ENCODE peak calls at places on chromosomes 16 and 17, in eight cellular contexts. B is body of pancreas, T is breast epithelium, U is Peyer's patch, V is prostate gland, X is sigmoid colon, G is uterus, E is stomach. N is an unnamed sample. For H3K27me3, the result is how much of the 10 kb centered on the place peaks cover.

GRCh38 chr17:65183736-65184135 is 46.6 kb downstream of the RGS9 start:
- DNase-seq in B (no peak), T (peak), U (no peak), V (peak), X (no peak), G (no peak), E (no peak), N (no peak)

GRCh38 chr17:39327109-39327508 is 74.3 kb downstream of the FBXL20 start:
- DNase-seq in B (no peak), T (no peak), U (no peak), V (no peak), X (no peak), G (no peak), E (no peak), N (no peak)

GRCh38 chr17:39648876-39649430 is 12.0 kb downstream of the STARD3 start:
- DNase-seq in B (no peak), T (no peak), U (no peak), V (no peak), X (no peak), G (no peak), E (no peak), N (no peak)

GRCh38 chr17:82449136-82449882 is 1.2 kb downstream of the CYBC1 start:
- DNase-seq in B (peak), T (no peak), U (peak), V (no peak), X (no peak), G (no peak), E (peak), N (no peak)

GRCh38 chr17:65707780-65708179 is 146.3 kb upstream of the AXIN2 start:
- DNase-seq in B (no peak), T (no peak), U (no peak), V (no peak), X (no peak), G (no peak), E (no peak), N (no peak)

GRCh38 chr16:78866556-78866955 is 734.0 kb downstream of the MAF start:
- DNase-seq in B (no peak), T (no peak), U (no peak), V (peak), X (no peak), G (no peak), E (no peak), N (peak)

GRCh38 chr17:80101946-80102706 is 745 bp downstream of the GAA start:
- DNase-seq in B (no peak), T (no peak), U (peak), V (no peak), X (no peak), G (no peak), E (no peak), N (peak)

GRCh38 chr16:64450170-64450569 is 671.7 kb downstream of the CDH11 start:
- DNase-seq in B (no peak), T (no peak), U (no peak), V (no peak), X (no peak), G (no peak), E (no peak), N (no peak)

GRCh38 chr16:57834936-57835335 is 32.6 kb upstream of the KIFC3 start:
- DNase-seq in B (no peak), T (no peak), U (no peak), V (no peak), X (no peak), G (no peak), E (no peak), N (no peak)

GRCh38 chr17:61408151-61409041 is 8.8 kb downstream of the TBX2 start:
- DNase-seq in B (peak), T (no peak), U (no peak), V (no peak), X (peak), G (no peak), E (no peak), N (peak)

GRCh38 chr16:81927561-81928185 is 83.6 kb downstream of the SDR42E1 start:
- DNase-seq in B (no peak), T (no peak), U (no peak), V (no peak), X (no peak), G (no peak), E (no peak), N (no peak)

GRCh38 chr17:64155090-64155630 is 25.2 kb upstream of the ERN1 start:
- DNase-seq in B (peak), T (no peak), U (no peak), V (no peak), X (no peak), G (no peak), E (no peak), N (peak)

GRCh38 chr16:85306071-85306792 is 194.0 kb upstream of the CIBAR2 start:
- DNase-seq in B (peak), T (peak), U (peak), V (peak), X (peak), G (peak), E (peak), N (peak)

GRCh38 chr17:42798383-42799380 is at the start of the genes CNTD1 and COA3:
- DNase-seq in B (peak), T (peak), U (peak), V (peak), X (peak), G (peak), E (peak), N (peak)
- TF ChIP-seq POLR2A in B (peak), T (no peak), U (no peak), V (no peak), X (peak), G (no peak), E (no peak), N (no peak)

GRCh38 chr16:86495756-86496261 is 14.5 kb upstream of the FOXF1 start:
- DNase-seq in B (no peak), T (no peak), U (no peak), V (no peak), X (peak), G (no peak), E (no peak), N (no peak)
- H3K27me3 ChIP-seq in B (under half), T (under half), U (under half), V (under half), X (under half), G (under half), E (half or more), N (half or more)

DNA sequence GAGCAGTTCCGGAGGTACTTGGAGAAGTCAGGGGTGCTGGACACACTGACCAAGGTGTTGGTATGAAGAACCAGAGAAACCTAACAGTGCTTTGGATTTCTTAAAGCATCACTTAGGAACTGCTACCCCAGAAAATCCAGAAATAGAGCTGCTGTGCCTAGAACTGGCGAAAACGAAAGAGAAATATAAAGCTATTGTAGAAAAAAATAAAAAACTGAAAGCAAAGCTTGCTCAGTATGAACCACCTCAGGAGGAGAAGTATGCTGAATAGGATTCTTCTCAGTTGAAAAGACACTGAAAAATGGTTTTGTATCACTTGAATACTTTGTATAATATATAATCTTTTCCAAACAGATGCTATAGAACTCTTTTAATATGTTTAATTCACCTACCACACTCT is 106.3 kb upstream of the PMFBP1 start:
- DNase-seq in B (no peak), T (no peak), U (no peak), V (no peak), X (no peak), G (no peak), E (no peak), N (no peak)
- TF ChIP-seq POLR2A in B (no peak), T (no peak), U (no peak), V (no peak), X (no peak), G (no peak), E (no peak), N (no peak)

GRCh38 chr17:8108972-8109668 is 9.2 kb downstream of the ALOXE3 start:
- DNase-seq in B (no peak), T (no peak), U (no peak), V (no peak), X (no peak), G (no peak), E (no peak), N (no peak)
- H3K27me3 ChIP-seq in B (under half), T (under half), U (under half), V (under half), X (under half), G (under half), E (half or more), N (under half)

N was measured in adrenal gland.